ENCODE peak calls at places on chromosomes 4 and X, in eight cellular contexts. D is MM.1S, M is aorta, C is GM23248, P is left lung, Q is H1, F is suprapubic skin, V is ovary. B is an unnamed sample. For H3K4me1, H3K36me3 and H3K9me3, the result is how much of the 10 kb centered on the place peaks cover.

GRCh38 chr4:2451036-2451520 is 17.8 kb upstream of the RNF4 start:
- DNase-seq in D (no peak), M (peak), C (no peak), P (no peak), Q (no peak), F (no peak), V (no peak), B (no peak)

GRCh38 chr4:6889736-6890324 is 19.8 kb upstream of the TBC1D14 start:
- DNase-seq in D (no peak), M (no peak), C (no peak), P (no peak), Q (no peak), F (no peak), V (no peak), B (no peak)

GRCh38 chrX:19604375-19604774 is 89.1 kb upstream of the MAP3K15 start:
- DNase-seq in D (no peak), M (no peak), C (no peak), P (no peak), Q (no peak), F (no peak), V (no peak), B (no peak)

GRCh38 chrX:52426810-52427209 is 58.0 kb downstream of the XAGE2 start:
- DNase-seq in D (no peak), M (no peak), C (peak), P (no peak), Q (no peak), F (no peak), V (no peak), B (no peak)

GRCh38 chr4:80454040-80454439 is 118.5 kb downstream of the CFAP299 start:
- DNase-seq in D (no peak), M (no peak), C (peak), P (no peak), Q (no peak), F (no peak), V (no peak), B (no peak)

GRCh38 chrX:123920065-123920785 is 41.3 kb upstream of the STAG2 start:
- DNase-seq in D (no peak), M (no peak), C (peak), P (no peak), Q (no peak), F (no peak), V (no peak), B (no peak)

GRCh38 chr4:2882341-2882740 is 38.7 kb downstream of the ADD1 start:
- DNase-seq in D (no peak), M (no peak), C (no peak), P (no peak), Q (no peak), F (no peak), V (no peak), B (no peak)

GRCh38 chr4:152357206-152357605 is 178.7 kb downstream of the FBXW7 start:
- DNase-seq in D (no peak), M (peak), C (peak), P (peak), Q (no peak), F (no peak), V (no peak), B (no peak)

GRCh38 chr4:101346312-101346561 is 1.1 kb downstream of the PPP3CA start:
- DNase-seq in D (no peak), M (peak), C (no peak), P (no peak), Q (no peak), F (no peak), V (no peak), B (no peak)

GRCh38 chr4:135319685-135320084 is 1118.1 kb upstream of the PABPC4L start:
- DNase-seq in D (no peak), M (no peak), C (no peak), P (no peak), Q (no peak), F (no peak), V (no peak), B (no peak)

GRCh38 chrX:56727531-56727930 is 1.5 kb upstream of the NBDY start:
- DNase-seq in D (no peak), M (no peak), C (no peak), P (no peak), Q (no peak), F (no peak), V (no peak), B (no peak)

GRCh38 chr4:186580669-186581068 is 25.3 kb upstream of the MTNR1A start:
- DNase-seq in D (no peak), M (no peak), C (no peak), P (no peak), Q (no peak), F (no peak), V (no peak), B (no peak)

GRCh38 chrX:41822917-41823316 is 98.9 kb downstream of the GPR82 start:
- DNase-seq in D (no peak), M (no peak), C (no peak), P (no peak), Q (no peak), F (no peak), V (no peak), B (no peak)

GRCh38 chr4:172758586-172759340 is 409.8 kb upstream of the GALNT7 start:
- DNase-seq in D (no peak), M (no peak), C (peak), P (no peak), Q (no peak), F (no peak), V (no peak), B (no peak)

GRCh38 chr4:177404980-177405379 is 37.3 kb downstream of the AGA start:
- DNase-seq in D (no peak), M (no peak), C (no peak), P (no peak), Q (no peak), F (no peak), V (no peak), B (no peak)

GRCh38 chrX:136636121-136636520 is 11.8 kb upstream of the CD40LG start:
- DNase-seq in D (no peak), M (no peak), C (no peak), P (no peak), Q (no peak), F (no peak), V (no peak), B (no peak)

GRCh38 chrX:110944323-110944761 is 148.7 kb upstream of the CHRDL1 start:
- DNase-seq in D (no peak), M (no peak), C (no peak), P (no peak), Q (no peak), F (no peak), V (peak), B (no peak)

GRCh38 chr4:63578383-63578782 is 830.9 kb downstream of the TECRL start:
- DNase-seq in D (no peak), M (no peak), C (peak), P (no peak), Q (no peak), F (no peak), V (no peak), B (no peak)

GRCh38 chrX:49675075-49675719 is 20.6 kb downstream of the PAGE1 start:
- DNase-seq in D (no peak), M (no peak), C (no peak), P (no peak), Q (no peak), F (no peak), V (no peak), B (no peak)

GRCh38 chr4:6225469-6225868 is 25.1 kb upstream of the JAKMIP1 start:
- DNase-seq in D (peak), M (no peak), C (peak), P (no peak), Q (no peak), F (no peak), V (no peak), B (no peak)

GRCh38 chr4:76238236-76238635 is 13.3 kb upstream of the FAM47E start:
- DNase-seq in D (no peak), M (no peak), C (no peak), P (no peak), Q (no peak), F (no peak), V (no peak), B (no peak)

GRCh38 chrX:32451954-32452518 is 759.3 kb downstream of the DMD start:
- DNase-seq in D (no peak), M (no peak), C (no peak), P (no peak), Q (no peak), F (no peak), V (no peak), B (no peak)

GRCh38 chr4:41713768-41714167 is 34.8 kb downstream of the PHOX2B start:
- DNase-seq in D (no peak), M (no peak), C (no peak), P (no peak), Q (no peak), F (no peak), V (no peak), B (no peak)

GRCh38 chr4:82842593-82842992 is 44.0 kb upstream of the SCD5 start:
- DNase-seq in D (no peak), M (no peak), C (peak), P (no peak), Q (no peak), F (no peak), V (no peak), B (no peak)

GRCh38 chr4:184801781-184802180 is 24.0 kb downstream of the ACSL1 start:
- DNase-seq in D (no peak), M (no peak), C (peak), P (no peak), Q (no peak), F (no peak), V (no peak), B (no peak)

GRCh38 chr4:153222162-153222789 is 18.0 kb downstream of the TRIM2 start:
- DNase-seq in D (peak), M (peak), C (peak), P (peak), Q (no peak), F (peak), V (peak), B (no peak)

GRCh38 chr4:175309041-175309440 is 390.9 kb downstream of the ADAM29 start:
- DNase-seq in D (no peak), M (no peak), C (no peak), P (no peak), Q (no peak), F (no peak), V (no peak), B (no peak)

GRCh38 chrX:39492495-39493162 is 605.1 kb downstream of the BCOR start:
- DNase-seq in D (no peak), M (no peak), C (no peak), P (no peak), Q (no peak), F (no peak), V (peak), B (no peak)

GRCh38 chr4:25857403-25857802 is 5.4 kb downstream of the SEL1L3 start:
- DNase-seq in D (no peak), M (no peak), C (peak), P (no peak), Q (no peak), F (no peak), V (no peak), B (no peak)
- H3K4me1 ChIP-seq in D (under half), M (under half), C (under half), P (under half), Q (under half), F (under half), V (under half), B (under half)

DNA sequence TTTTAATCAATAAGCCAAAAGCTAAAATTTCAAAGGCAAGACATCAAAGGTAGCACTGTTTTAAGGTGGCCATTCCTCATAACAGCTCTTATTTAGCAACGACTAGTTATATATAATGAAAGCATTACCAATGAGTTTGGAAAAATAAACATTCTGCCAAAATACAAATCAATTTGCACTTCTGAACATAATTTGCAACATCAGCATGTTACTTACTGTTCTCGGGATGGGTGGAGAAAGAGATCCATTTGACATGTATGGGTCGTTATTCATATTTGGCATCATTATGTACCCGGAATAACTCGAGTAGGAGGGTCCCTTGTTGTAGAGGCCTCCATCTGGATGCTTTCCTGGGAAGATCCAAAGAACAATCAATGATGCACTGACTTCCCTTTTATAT is 5.4 kb downstream of the LEF1 start:
- DNase-seq in D (no peak), M (no peak), C (no peak), P (no peak), Q (no peak), F (no peak), V (no peak), B (no peak)
- H3K36me3 ChIP-seq in D (under half), M (under half), C (under half), P (under half), Q (under half), F (under half), V (under half), B (under half)

GRCh38 chrX:2595258-2595657 is 94.5 kb upstream of the DHRSX start:
- DNase-seq in D (no peak), M (no peak), C (peak), P (no peak), Q (no peak), F (no peak), V (no peak), B (no peak)

GRCh38 chrX:2592279-2592678 is 91.5 kb upstream of the DHRSX start:
- DNase-seq in D (no peak), M (no peak), C (no peak), P (no peak), Q (no peak), F (no peak), V (no peak), B (no peak)

GRCh38 chrX:2596856-2597255 is 94.2 kb upstream of the CD99 start:
- DNase-seq in D (no peak), M (no peak), C (no peak), P (no peak), Q (no peak), F (no peak), V (no peak), B (no peak)

GRCh38 chrX:2594491-2594890 is 93.7 kb upstream of the DHRSX start:
- DNase-seq in D (no peak), M (no peak), C (no peak), P (no peak), Q (no peak), F (no peak), V (no peak), B (no peak)

GRCh38 chrX:2596050-2596449 is 95.0 kb upstream of the CD99 start:
- DNase-seq in D (no peak), M (no peak), C (no peak), P (no peak), Q (no peak), F (no peak), V (no peak), B (no peak)
- H3K9me3 ChIP-seq in D (under half), M (under half), C (under half), P (under half), Q (under half), F (under half), V (under half), B (under half)

GRCh38 chr4:38316045-38316444 is 348.0 kb upstream of the KLF3 start:
- DNase-seq in D (no peak), M (no peak), C (no peak), P (no peak), Q (no peak), F (no peak), V (no peak), B (no peak)

GRCh38 chr4:38315296-38315695 is 348.7 kb upstream of the KLF3 start:
- DNase-seq in D (no peak), M (no peak), C (no peak), P (no peak), Q (no peak), F (no peak), V (no peak), B (no peak)

GRCh38 chr4:38314663-38315062 is 349.3 kb upstream of the KLF3 start:
- DNase-seq in D (no peak), M (no peak), C (no peak), P (no peak), Q (no peak), F (no peak), V (no peak), B (no peak)

GRCh38 chr4:38313175-38313574 is 350.8 kb upstream of the KLF3 start:
- DNase-seq in D (peak), M (no peak), C (no peak), P (no peak), Q (no peak), F (no peak), V (no peak), B (no peak)

DNA sequence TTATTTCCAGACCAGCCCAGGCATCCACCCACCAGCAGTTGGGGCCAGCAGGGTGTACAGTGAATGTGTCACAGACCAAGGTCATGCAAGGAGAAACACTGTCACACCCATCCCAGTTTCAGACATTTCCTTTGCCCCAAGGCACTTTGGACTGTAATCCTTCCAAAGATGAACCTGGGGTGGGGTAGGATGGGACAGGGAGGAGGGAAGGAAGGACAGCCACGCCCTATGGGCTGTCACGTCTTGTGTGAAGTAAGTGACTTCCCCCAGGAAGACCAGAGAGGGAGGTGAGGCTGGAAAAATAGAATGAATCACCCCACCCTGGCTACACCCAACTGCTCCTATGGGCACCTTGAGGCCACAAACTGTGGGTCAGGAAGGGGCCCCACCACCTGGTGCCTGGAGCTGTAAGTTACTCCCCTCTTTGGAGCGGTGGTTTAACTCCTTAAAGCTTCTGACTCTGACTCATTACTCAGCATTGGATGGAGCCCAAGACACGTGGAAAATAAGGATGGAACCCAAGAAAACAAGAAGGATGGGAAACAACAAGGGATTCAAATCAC is 349.9 kb upstream of the KLF3 start:
- DNase-seq in D (peak), M (no peak), C (peak), P (no peak), Q (no peak), F (no peak), V (no peak), B (peak)
- H3K4me1 ChIP-seq in D (half or more), M (under half), C (under half), P (under half), Q (under half), F (under half), V (under half), B (under half)

GRCh38 chr4:94595880-94596483 is 144.2 kb downstream of the PDLIM5 start:
- DNase-seq in D (peak), M (no peak), C (peak), P (no peak), Q (no peak), F (no peak), V (no peak), B (no peak)

GRCh38 chr4:94588900-94589693 is 137.4 kb downstream of the PDLIM5 start:
- DNase-seq in D (no peak), M (no peak), C (peak), P (no peak), Q (no peak), F (no peak), V (no peak), B (no peak)

GRCh38 chr4:94595013-94595412 is 143.3 kb downstream of the PDLIM5 start:
- DNase-seq in D (no peak), M (no peak), C (no peak), P (no peak), Q (no peak), F (no peak), V (no peak), B (no peak)

GRCh38 chr4:94591289-94591688 is 139.5 kb downstream of the PDLIM5 start:
- DNase-seq in D (no peak), M (no peak), C (no peak), P (no peak), Q (no peak), F (no peak), V (no peak), B (no peak)

DNA sequence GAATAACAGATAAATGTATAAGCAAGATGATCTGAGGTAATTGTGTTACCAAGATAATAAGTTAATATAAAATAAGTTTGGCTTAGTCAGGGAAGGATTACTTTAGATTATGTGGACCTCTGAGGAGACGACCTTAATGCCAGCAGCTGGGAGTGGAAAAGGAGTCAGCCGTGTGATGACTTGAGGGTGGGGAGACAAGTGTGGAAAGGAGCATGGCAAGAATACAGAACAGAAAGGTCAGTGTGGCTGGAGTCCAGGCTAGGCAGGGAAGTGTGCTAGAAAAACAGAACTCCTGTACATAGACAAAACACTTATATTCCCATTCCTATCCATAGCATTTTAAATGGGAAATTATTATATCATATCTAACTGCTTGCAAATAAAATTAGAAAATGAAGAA is 138.8 kb downstream of the PDLIM5 start:
- DNase-seq in D (no peak), M (no peak), C (no peak), P (no peak), Q (no peak), F (no peak), V (no peak), B (no peak)
- H3K36me3 ChIP-seq in D (under half), M (under half), C (under half), P (under half), Q (under half), F (under half), V (under half), B (half or more)

GRCh38 chrX:63664083-63664482 is 120.9 kb downstream of the ARHGEF9 start:
- DNase-seq in D (no peak), M (no peak), C (peak), P (no peak), Q (no peak), F (no peak), V (no peak), B (no peak)
- H3K9me3 ChIP-seq in D (under half), M (under half), C (under half), P (under half), Q (under half), F (under half), V (under half), B (under half)

GRCh38 chr4:163400911-163401310 is 57.2 kb downstream of the NPY5R start:
- DNase-seq in D (no peak), M (no peak), C (no peak), P (no peak), Q (no peak), F (no peak), V (no peak), B (no peak)
- H3K4me1 ChIP-seq in D (under half), M (under half), C (under half), P (under half), Q (under half), F (under half), V (under half), B (under half)

GRCh38 chr4:84708406-84709135 is 125.6 kb downstream of the CDS1 start:
- DNase-seq in D (no peak), M (no peak), C (peak), P (no peak), Q (no peak), F (no peak), V (no peak), B (no peak)
- H3K36me3 ChIP-seq in D (under half), M (under half), C (half or more), P (half or more), Q (under half), F (half or more), V (under half), B (half or more)

DNA sequence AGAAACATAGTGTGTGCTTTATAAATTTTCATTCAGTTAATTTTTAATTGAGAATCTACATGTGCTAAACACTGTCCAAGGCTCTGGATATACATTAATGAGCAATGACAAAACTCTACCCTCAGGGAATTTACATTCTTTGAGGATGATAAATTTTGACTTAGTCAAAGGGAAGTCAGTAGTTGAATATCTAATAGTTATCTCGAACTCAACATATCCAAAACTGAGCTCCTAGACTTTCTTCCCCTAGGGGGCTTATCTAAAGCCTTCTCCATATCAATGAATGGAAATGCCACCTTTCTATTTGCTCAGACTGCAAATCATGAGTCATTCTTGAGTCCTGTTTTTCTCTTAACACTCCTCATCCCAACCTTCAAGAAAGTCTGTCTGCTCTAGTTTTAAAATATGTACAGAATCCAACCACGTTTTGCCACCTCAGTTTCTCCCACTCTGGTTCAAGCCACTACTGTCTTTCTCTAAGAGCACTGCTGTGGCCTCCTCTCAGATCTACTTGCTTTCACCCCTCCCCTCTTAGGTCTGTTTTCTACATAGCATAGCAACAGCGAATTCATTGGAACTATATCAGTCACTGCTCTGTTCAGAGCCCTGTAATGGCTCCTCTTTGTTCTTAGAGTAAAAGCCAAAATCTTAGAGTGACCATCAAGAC is 9.5 kb downstream of the PARM1 start:
- DNase-seq in D (no peak), M (no peak), C (no peak), P (no peak), Q (no peak), F (no peak), V (no peak), B (no peak)
- H3K9me3 ChIP-seq in D (under half), M (under half), C (under half), P (under half), Q (under half), F (under half), V (under half), B (under half)